ENCODE peak calls at places on chromosome 15, in ten cellular contexts. One of them, this sample, is unnamed.

GRCh38 chr15:58864602-58865419 is 68.7 kb downstream of the SLTM start:
- DNase-seq in keratinocyte: no peak
- DNase-seq in DND-41: no peak
- DNase-seq in neural progenitor cell: peak; percentile 39
- DNase-seq in GM23338: peak; percentile 80
- DNase-seq in fibroblast of lung: peak; percentile 23
- DNase-seq in GM12878: no peak
- DNase-seq in mammary epithelial cell: no peak
- DNase-seq in PC-9: peak; percentile 47
- DNase-seq in PC-3: no peak
- DNase-seq in this sample: no peak

GRCh38 chr15:48062476-48062875 is 58.3 kb upstream of the SLC24A5 start:
- DNase-seq in DND-41: no peak
- DNase-seq in keratinocyte: no peak
- DNase-seq in fibroblast of lung: peak; percentile 68
- DNase-seq in mammary epithelial cell: no peak
- DNase-seq in PC-9: no peak
- DNase-seq in PC-3: peak; percentile 9
- DNase-seq in GM23338: no peak
- DNase-seq in neural progenitor cell: no peak
- DNase-seq in GM12878: no peak
- DNase-seq in this sample: no peak

GRCh38 chr15:39999538-39999937 is 39.4 kb downstream of the SRP14 start:
- DNase-seq in mammary epithelial cell: no peak
- DNase-seq in GM12878: no peak
- DNase-seq in neural progenitor cell: no peak
- DNase-seq in keratinocyte: no peak
- DNase-seq in PC-9: no peak
- DNase-seq in GM23338: no peak
- DNase-seq in PC-3: no peak
- DNase-seq in fibroblast of lung: no peak
- DNase-seq in DND-41: no peak
- DNase-seq in this sample: no peak

GRCh38 chr15:85837881-85838280 is 43.2 kb upstream of the KLHL25 start:
- DNase-seq in fibroblast of lung: no peak
- DNase-seq in GM23338: no peak
- DNase-seq in DND-41: no peak
- DNase-seq in mammary epithelial cell: no peak
- DNase-seq in PC-9: no peak
- DNase-seq in neural progenitor cell: no peak
- DNase-seq in GM12878: no peak
- DNase-seq in PC-3: no peak
- DNase-seq in keratinocyte: no peak
- DNase-seq in this sample: no peak

GRCh38 chr15:58771621-58772235 is 626 bp downstream of the MINDY2 start:
- DNase-seq in keratinocyte: no peak
- DNase-seq in GM12878: no peak
- DNase-seq in fibroblast of lung: no peak
- DNase-seq in mammary epithelial cell: peak; percentile 36
- DNase-seq in PC-9: no peak
- DNase-seq in DND-41: peak; percentile 42
- DNase-seq in GM23338: peak; percentile 78
- DNase-seq in neural progenitor cell: peak; percentile 72
- DNase-seq in PC-3: peak; percentile 35
- DNase-seq in this sample: no peak

GRCh38 chr15:48533982-48534381 is 111.5 kb downstream of the FBN1 start:
- DNase-seq in neural progenitor cell: no peak
- DNase-seq in GM12878: no peak
- DNase-seq in keratinocyte: no peak
- DNase-seq in PC-3: no peak
- DNase-seq in DND-41: no peak
- DNase-seq in GM23338: no peak
- DNase-seq in mammary epithelial cell: no peak
- DNase-seq in fibroblast of lung: no peak
- DNase-seq in PC-9: no peak
- DNase-seq in this sample: no peak

GRCh38 chr15:85725019-85725418 is 69.7 kb downstream of the KLHL25 start:
- DNase-seq in mammary epithelial cell: no peak
- DNase-seq in PC-3: no peak
- DNase-seq in GM23338: no peak
- DNase-seq in PC-9: no peak
- DNase-seq in GM12878: no peak
- DNase-seq in fibroblast of lung: peak; percentile 37
- DNase-seq in keratinocyte: no peak
- DNase-seq in neural progenitor cell: no peak
- DNase-seq in DND-41: no peak
- DNase-seq in this sample: no peak

GRCh38 chr15:101499863-101500713 is 10.6 kb upstream of the PCSK6 start:
- DNase-seq in neural progenitor cell: no peak
- DNase-seq in PC-9: no peak
- DNase-seq in fibroblast of lung: no peak
- DNase-seq in DND-41: peak; percentile 79
- DNase-seq in GM23338: no peak
- DNase-seq in PC-3: peak; percentile 18
- DNase-seq in keratinocyte: no peak
- DNase-seq in mammary epithelial cell: no peak
- DNase-seq in GM12878: peak; percentile 24
- DNase-seq in this sample: peak; percentile 69

GRCh38 chr15:37102315-37103021 is 2.1 kb upstream of the MEIS2 start:
- DNase-seq in keratinocyte: no peak
- DNase-seq in fibroblast of lung: peak; percentile 53
- DNase-seq in neural progenitor cell: peak; percentile 76
- DNase-seq in DND-41: no peak
- DNase-seq in GM23338: peak; percentile 85
- DNase-seq in mammary epithelial cell: no peak
- DNase-seq in PC-9: no peak
- DNase-seq in GM12878: no peak
- DNase-seq in PC-3: peak; percentile 24
- DNase-seq in this sample: no peak

GRCh38 chr15:68423359-68424028 is 8.5 kb downstream of the ITGA11 start:
- DNase-seq in neural progenitor cell: no peak
- DNase-seq in mammary epithelial cell: no peak
- DNase-seq in DND-41: no peak
- DNase-seq in GM12878: no peak
- DNase-seq in keratinocyte: no peak
- DNase-seq in fibroblast of lung: no peak
- DNase-seq in PC-3: no peak
- DNase-seq in PC-9: no peak
- DNase-seq in GM23338: no peak
- DNase-seq in this sample: no peak
- TF ChIP-seq EZH2 in neural progenitor cell: no peak
- TF ChIP-seq EZH2 in mammary epithelial cell: no peak
- TF ChIP-seq EZH2 in DND-41: no peak
- TF ChIP-seq EZH2 in GM12878: no peak
- TF ChIP-seq EZH2 in keratinocyte: no peak
- TF ChIP-seq EZH2 in fibroblast of lung: no peak
- TF ChIP-seq EZH2 in PC-3: no peak
- TF ChIP-seq EZH2 in PC-9: no peak
- TF ChIP-seq EZH2 in GM23338: no peak
- TF ChIP-seq EZH2 in this sample: no peak

GRCh38 chr15:70586241-70586640 is 177.1 kb downstream of the UACA start:
- DNase-seq in GM23338: no peak
- DNase-seq in mammary epithelial cell: no peak
- DNase-seq in GM12878: no peak
- DNase-seq in neural progenitor cell: no peak
- DNase-seq in fibroblast of lung: no peak
- DNase-seq in DND-41: no peak
- DNase-seq in PC-3: no peak
- DNase-seq in PC-9: no peak
- DNase-seq in keratinocyte: no peak
- DNase-seq in this sample: no peak

GRCh38 chr15:70585707-70586034 is 177.7 kb downstream of the UACA start:
- DNase-seq in PC-9: no peak
- DNase-seq in neural progenitor cell: no peak
- DNase-seq in PC-3: no peak
- DNase-seq in GM23338: no peak
- DNase-seq in keratinocyte: no peak
- DNase-seq in DND-41: no peak
- DNase-seq in fibroblast of lung: no peak
- DNase-seq in mammary epithelial cell: no peak
- DNase-seq in GM12878: no peak
- DNase-seq in this sample: no peak

GRCh38 chr15:70582143-70582945 is 181.0 kb downstream of the UACA start:
- DNase-seq in GM12878: no peak
- DNase-seq in mammary epithelial cell: no peak
- DNase-seq in fibroblast of lung: peak; percentile 71
- DNase-seq in PC-3: peak; percentile 12
- DNase-seq in PC-9: no peak
- DNase-seq in DND-41: no peak
- DNase-seq in neural progenitor cell: no peak
- DNase-seq in GM23338: no peak
- DNase-seq in keratinocyte: no peak
- DNase-seq in this sample: no peak

GRCh38 chr15:70584441-70584837 is 178.9 kb downstream of the UACA start:
- DNase-seq in PC-3: no peak
- DNase-seq in neural progenitor cell: no peak
- DNase-seq in PC-9: no peak
- DNase-seq in fibroblast of lung: no peak
- DNase-seq in GM12878: no peak
- DNase-seq in GM23338: no peak
- DNase-seq in mammary epithelial cell: no peak
- DNase-seq in keratinocyte: no peak
- DNase-seq in DND-41: no peak
- DNase-seq in this sample: no peak

DNA sequence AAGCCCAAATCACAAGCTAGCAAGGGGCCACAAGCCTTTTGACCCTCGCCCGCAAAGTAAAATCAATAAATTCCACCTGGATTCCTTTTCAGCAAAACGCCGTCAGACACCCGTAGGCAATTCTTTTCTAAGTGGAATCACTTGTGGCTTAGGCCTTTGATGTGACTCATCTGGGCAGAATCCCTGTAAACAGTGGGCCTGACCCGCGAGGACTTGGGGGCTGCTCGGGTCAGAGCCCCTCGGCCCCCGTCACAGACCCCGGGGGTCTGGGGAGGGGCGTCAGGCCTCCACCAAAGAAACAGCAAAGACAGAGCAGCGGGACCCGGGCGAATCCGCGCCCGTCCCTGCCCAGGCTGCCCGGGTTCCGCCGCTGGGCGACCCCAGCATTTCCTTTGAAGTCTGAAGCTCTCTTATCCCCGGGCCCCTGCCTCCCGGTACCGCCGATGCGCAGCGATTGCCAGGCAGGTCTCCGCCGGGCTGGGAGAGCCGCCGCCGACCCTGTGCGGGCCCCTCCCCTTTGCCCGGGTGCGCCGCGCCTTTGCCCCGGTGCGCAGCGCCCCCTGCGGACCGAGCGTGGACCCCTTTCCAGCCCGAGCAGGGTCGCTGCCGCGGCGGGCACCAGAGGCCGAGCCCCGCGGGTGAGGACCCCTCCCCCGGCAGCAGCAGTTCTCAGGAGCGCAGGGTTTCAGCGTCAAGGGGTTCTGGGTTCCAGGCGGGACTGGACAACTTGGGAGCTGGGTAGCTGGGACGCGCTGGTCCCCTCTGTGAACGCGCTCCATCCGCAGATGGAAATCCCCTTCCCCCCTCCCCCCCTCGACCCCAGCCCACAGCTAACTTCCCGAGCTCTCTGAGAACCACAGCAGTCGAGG is 178.3 kb downstream of the UACA start:
- DNase-seq in DND-41: no peak
- DNase-seq in fibroblast of lung: peak; percentile 73
- DNase-seq in keratinocyte: no peak
- DNase-seq in PC-3: peak; percentile 78
- DNase-seq in mammary epithelial cell: peak; percentile 46
- DNase-seq in PC-9: peak; percentile 86
- DNase-seq in neural progenitor cell: peak; percentile 89
- DNase-seq in GM23338: peak; percentile 85
- DNase-seq in GM12878: no peak
- DNase-seq in this sample: no peak
- TF ChIP-seq EZH2 in DND-41: no peak
- TF ChIP-seq EZH2 in fibroblast of lung: no peak
- TF ChIP-seq EZH2 in keratinocyte: peak; percentile 34
- TF ChIP-seq EZH2 in PC-3: no peak
- TF ChIP-seq EZH2 in mammary epithelial cell: no peak
- TF ChIP-seq EZH2 in PC-9: no peak
- TF ChIP-seq EZH2 in neural progenitor cell: no peak
- TF ChIP-seq EZH2 in GM23338: no peak
- TF ChIP-seq EZH2 in GM12878: no peak
- TF ChIP-seq EZH2 in this sample: no peak

GRCh38 chr15:82111918-82112317 is 66.1 kb upstream of the MEX3B start:
- DNase-seq in keratinocyte: no peak
- DNase-seq in neural progenitor cell: no peak
- DNase-seq in fibroblast of lung: no peak
- DNase-seq in PC-9: no peak
- DNase-seq in DND-41: no peak
- DNase-seq in PC-3: no peak
- DNase-seq in GM23338: no peak
- DNase-seq in mammary epithelial cell: no peak
- DNase-seq in GM12878: no peak
- DNase-seq in this sample: no peak

GRCh38 chr15:82114660-82115059 is 68.8 kb upstream of the MEX3B start:
- DNase-seq in neural progenitor cell: no peak
- DNase-seq in PC-9: no peak
- DNase-seq in DND-41: no peak
- DNase-seq in mammary epithelial cell: no peak
- DNase-seq in fibroblast of lung: no peak
- DNase-seq in GM12878: no peak
- DNase-seq in keratinocyte: no peak
- DNase-seq in GM23338: no peak
- DNase-seq in PC-3: no peak
- DNase-seq in this sample: no peak

GRCh38 chr15:82113116-82113715 is 67.4 kb upstream of the MEX3B start:
- DNase-seq in keratinocyte: no peak
- DNase-seq in GM12878: no peak
- DNase-seq in PC-3: no peak
- DNase-seq in PC-9: no peak
- DNase-seq in fibroblast of lung: peak; percentile 29
- DNase-seq in GM23338: no peak
- DNase-seq in mammary epithelial cell: no peak
- DNase-seq in DND-41: no peak
- DNase-seq in neural progenitor cell: no peak
- DNase-seq in this sample: no peak

GRCh38 chr15:82118040-82118439 is 72.2 kb upstream of the MEX3B start:
- DNase-seq in GM23338: no peak
- DNase-seq in keratinocyte: no peak
- DNase-seq in DND-41: no peak
- DNase-seq in neural progenitor cell: no peak
- DNase-seq in mammary epithelial cell: no peak
- DNase-seq in fibroblast of lung: no peak
- DNase-seq in PC-3: no peak
- DNase-seq in PC-9: no peak
- DNase-seq in GM12878: no peak
- DNase-seq in this sample: no peak

GRCh38 chr15:82117296-82117695 is 71.5 kb upstream of the MEX3B start:
- DNase-seq in fibroblast of lung: no peak
- DNase-seq in GM23338: no peak
- DNase-seq in DND-41: no peak
- DNase-seq in keratinocyte: no peak
- DNase-seq in PC-3: no peak
- DNase-seq in PC-9: no peak
- DNase-seq in mammary epithelial cell: no peak
- DNase-seq in neural progenitor cell: no peak
- DNase-seq in GM12878: no peak
- DNase-seq in this sample: no peak
- TF ChIP-seq EZH2 in fibroblast of lung: no peak
- TF ChIP-seq EZH2 in GM23338: no peak
- TF ChIP-seq EZH2 in DND-41: no peak
- TF ChIP-seq EZH2 in keratinocyte: no peak
- TF ChIP-seq EZH2 in PC-3: no peak
- TF ChIP-seq EZH2 in PC-9: no peak
- TF ChIP-seq EZH2 in mammary epithelial cell: no peak
- TF ChIP-seq EZH2 in neural progenitor cell: no peak
- TF ChIP-seq EZH2 in GM12878: no peak
- TF ChIP-seq EZH2 in this sample: no peak

GRCh38 chr15:96359772-96360498 is 29.4 kb downstream of the NR2F2 start:
- DNase-seq in PC-3: no peak
- DNase-seq in keratinocyte: no peak
- DNase-seq in mammary epithelial cell: no peak
- DNase-seq in neural progenitor cell: peak; percentile 90
- DNase-seq in DND-41: no peak
- DNase-seq in GM23338: peak; percentile 69
- DNase-seq in PC-9: no peak
- DNase-seq in fibroblast of lung: peak; percentile 51
- DNase-seq in GM12878: no peak
- DNase-seq in this sample: no peak
- TF ChIP-seq EZH2 in PC-3: no peak
- TF ChIP-seq EZH2 in keratinocyte: peak; percentile 48
- TF ChIP-seq EZH2 in mammary epithelial cell: peak; percentile 61
- TF ChIP-seq EZH2 in neural progenitor cell: no peak
- TF ChIP-seq EZH2 in DND-41: no peak
- TF ChIP-seq EZH2 in GM23338: peak; percentile 68
- TF ChIP-seq EZH2 in PC-9: no peak
- TF ChIP-seq EZH2 in fibroblast of lung: no peak
- TF ChIP-seq EZH2 in GM12878: no peak
- TF ChIP-seq EZH2 in this sample: no peak

This sample was measured in MM.1S.